ENCODE peak calls at places on chromosomes 12 and 14, in eight cellular contexts. Y, W, N, V, K, S, A and F are unnamed samples.
A peak's percentile ranks its signal among the peaks of the same experiment; 100 is the strongest.

GRCh38 chr14:68782091-68782981 is 10.5 kb downstream of the ZFP36L1 start:
- DNase-seq in Y (no peak), W (no peak), N (peak; percentile 34), V (peak; percentile 17), K (no peak), S (no peak), A (no peak), F (no peak)

GRCh38 chr12:123830675-123831074 is 68.6 kb downstream of the DNAH10 start:
- DNase-seq in Y (no peak), W (no peak), N (no peak), V (no peak), K (no peak), S (no peak), A (no peak), F (no peak)

GRCh38 chr12:25904442-25904841 is 54.0 kb upstream of the RASSF8 start:
- DNase-seq in Y (no peak), W (no peak), N (no peak), V (no peak), K (no peak), S (peak; percentile 23), A (no peak), F (no peak)

GRCh38 chr12:121788176-121788818 is 5.2 kb downstream of the RHOF start:
- DNase-seq in Y (no peak), W (no peak), N (no peak), V (no peak), K (no peak), S (no peak), A (no peak), F (no peak)

GRCh38 chr12:132481345-132481744 is 8.6 kb upstream of the FBRSL1 start:
- DNase-seq in Y (no peak), W (no peak), N (no peak), V (no peak), K (no peak), S (no peak), A (no peak), F (no peak)

GRCh38 chr12:114666746-114667668 is 17.0 kb downstream of the TBX3 start:
- DNase-seq in Y (no peak), W (no peak), N (no peak), V (no peak), K (no peak), S (peak; percentile 50), A (peak; percentile 81), F (no peak)

GRCh38 chr14:30395065-30395464 is 163.9 kb upstream of the G2E3 start:
- DNase-seq in Y (no peak), W (no peak), N (no peak), V (no peak), K (no peak), S (no peak), A (no peak), F (no peak)

GRCh38 chr12:125210104-125210755 is 145.0 kb downstream of the AACS start:
- DNase-seq in Y (no peak), W (no peak), N (no peak), V (no peak), K (no peak), S (no peak), A (no peak), F (no peak)

GRCh38 chr14:104932676-104933631 is 8.3 kb downstream of the PLD4 start:
- DNase-seq in Y (peak; percentile 28), W (peak; percentile 86), N (peak; percentile 88), V (peak; percentile 71), K (no peak), S (peak; percentile 100), A (peak; percentile 93), F (peak; percentile 88)

GRCh38 chr14:54023027-54023426 is 66.4 kb upstream of the BMP4 start:
- DNase-seq in Y (no peak), W (no peak), N (no peak), V (no peak), K (no peak), S (no peak), A (no peak), F (no peak)

GRCh38 chr12:56635539-56636117 is 5.5 kb upstream of the BAZ2A start:
- DNase-seq in Y (no peak), W (no peak), N (no peak), V (no peak), K (no peak), S (peak; percentile 81), A (peak; percentile 53), F (no peak)

GRCh38 chr14:101228949-101229541 is 325.5 kb upstream of the RTL1 start:
- DNase-seq in Y (no peak), W (no peak), N (no peak), V (no peak), K (no peak), S (peak; percentile 85), A (no peak), F (no peak)

GRCh38 chr12:127149226-127149964 is 1117.6 kb upstream of the TMEM132C start:
- DNase-seq in Y (no peak), W (no peak), N (no peak), V (no peak), K (no peak), S (peak; percentile 71), A (no peak), F (no peak)
- H3K27me3 ChIP-seq in Y (no peaks in the 10 kb centered on the region), W (peaks cover 13% of the 10 kb centered on the region), N (no peaks in the 10 kb centered on the region), V (no peaks in the 10 kb centered on the region), K (no peaks in the 10 kb centered on the region), S (no peaks in the 10 kb centered on the region), A (no peaks in the 10 kb centered on the region), F (no peaks in the 10 kb centered on the region)

GRCh38 chr12:12563529-12563928 is 866 bp upstream of the DUSP16 start:
- DNase-seq in Y (no peak), W (no peak), N (peak; percentile 49), V (peak; percentile 47), K (no peak), S (peak; percentile 71), A (peak; percentile 7), F (no peak)
- H3K36me3 ChIP-seq in Y (no peaks in the 10 kb centered on the region), W (no peaks in the 10 kb centered on the region), N (no peaks in the 10 kb centered on the region), V (no peaks in the 10 kb centered on the region), K (no peaks in the 10 kb centered on the region), S (no peaks in the 10 kb centered on the region), A (no peaks in the 10 kb centered on the region), F (no peaks in the 10 kb centered on the region)

GRCh38 chr12:68786929-68787328 is 21.0 kb upstream of the MDM2 start:
- DNase-seq in Y (no peak), W (no peak), N (no peak), V (no peak), K (no peak), S (no peak), A (no peak), F (no peak)
- TF ChIP-seq CTCF in Y (no peak), W (no peak), N (no peak), V (no peak), K (no peak), S (no peak), A (no peak), F (no peak)

GRCh38 chr12:111251787-111252186 is 117.1 kb downstream of the PHETA1 start:
- DNase-seq in Y (no peak), W (no peak), N (no peak), V (no peak), K (no peak), S (no peak), A (no peak), F (no peak)
- H3K27me3 ChIP-seq in Y (no peaks in the 10 kb centered on the region), W (peaks cover 24% of the 10 kb centered on the region), N (no peaks in the 10 kb centered on the region), V (peaks cover 13% of the 10 kb centered on the region), K (no peaks in the 10 kb centered on the region), S (peaks cover 7% of the 10 kb centered on the region), A (no peaks in the 10 kb centered on the region), F (peaks cover 55% of the 10 kb centered on the region)